ENCODE peak calls at places on chromosomes 11 and 22, in five cellular contexts. R, V, F, B and U are unnamed samples.

GRCh38 chr11:1053121-1053901 is 16.8 kb upstream of the MUC6 start:
- DNase-seq in R (peak; percentile 55), V (no peak), F (no peak), B (peak; percentile 34), U (no peak)

GRCh38 chr11:100734743-100735527 is 47.8 kb downstream of the ARHGAP42 start:
- DNase-seq in R (no peak), V (no peak), F (no peak), B (no peak), U (no peak)

GRCh38 chr22:33803371-33803770 is 116.9 kb downstream of the LARGE1 start:
- DNase-seq in R (no peak), V (peak; percentile 7), F (no peak), B (no peak), U (no peak)

GRCh38 chr11:109865558-109866186 is 227.5 kb upstream of the ZC3H12C start:
- DNase-seq in R (peak; percentile 15), V (peak; percentile 24), F (no peak), B (no peak), U (no peak)

GRCh38 chr11:134882671-134883318 is 470.8 kb upstream of the B3GAT1 start:
- DNase-seq in R (no peak), V (no peak), F (no peak), B (no peak), U (no peak)

GRCh38 chr11:94544582-94544831 is 786 bp downstream of the FUT4 start:
- DNase-seq in R (no peak), V (no peak), F (no peak), B (no peak), U (no peak)

GRCh38 chr11:34513674-34513995 is at the start of gene ELF5:
- DNase-seq in R (no peak), V (no peak), F (no peak), B (no peak), U (no peak)

GRCh38 chr22:49826603-49827306 is 918 bp downstream of the BRD1 start:
- DNase-seq in R (peak; percentile 66), V (no peak), F (no peak), B (peak; percentile 45), U (no peak)

GRCh38 chr11:10382518-10382917 is 72.5 kb upstream of the AMPD3 start:
- DNase-seq in R (no peak), V (peak; percentile 64), F (peak; percentile 63), B (peak; percentile 70), U (no peak)

GRCh38 chr11:28701760-28702449 is 593.7 kb downstream of the METTL15 start:
- DNase-seq in R (no peak), V (peak; percentile 85), F (peak; percentile 69), B (no peak), U (no peak)

GRCh38 chr11:120547871-120548681 is 36.5 kb downstream of the GRIK4 start:
- DNase-seq in R (peak; percentile 90), V (peak; percentile 44), F (peak; percentile 75), B (no peak), U (no peak)

GRCh38 chr11:11081786-11082185 is 223.9 kb upstream of the ZBED5 start:
- DNase-seq in R (no peak), V (no peak), F (no peak), B (no peak), U (no peak)

GRCh38 chr11:68938816-68939582 is 35.3 kb downstream of the IGHMBP2 start:
- DNase-seq in R (no peak), V (no peak), F (no peak), B (no peak), U (no peak)

GRCh38 chr11:2577071-2578005 is 122.5 kb downstream of the KCNQ1OT1 start:
- DNase-seq in R (peak; percentile 25), V (no peak), F (no peak), B (no peak), U (no peak)

GRCh38 chr11:65471410-65471762 is 27.5 kb upstream of the MALAT1 start:
- DNase-seq in R (peak; percentile 70), V (peak; percentile 91), F (no peak), B (peak; percentile 91), U (peak; percentile 78)

GRCh38 chr11:121743285-121743684 is 290.5 kb upstream of the SORL1-AS1 start:
- DNase-seq in R (no peak), V (no peak), F (no peak), B (no peak), U (no peak)

GRCh38 chr22:40094449-40094848 is 83.3 kb upstream of the TNRC6B start:
- DNase-seq in R (no peak), V (no peak), F (no peak), B (no peak), U (no peak)

GRCh38 chr11:117194267-117194666 is 4.9 kb upstream of the TAGLN start:
- DNase-seq in R (no peak), V (no peak), F (no peak), B (no peak), U (no peak)

GRCh38 chr11:117191680-117192400 is 7.3 kb upstream of the TAGLN start:
- DNase-seq in R (no peak), V (no peak), F (no peak), B (no peak), U (no peak)

GRCh38 chr11:117193130-117194020 is 5.8 kb upstream of the TAGLN start:
- DNase-seq in R (no peak), V (no peak), F (no peak), B (no peak), U (no peak)

GRCh38 chr11:117189941-117190544 is 9.1 kb upstream of the TAGLN start:
- DNase-seq in R (peak; percentile 13), V (no peak), F (no peak), B (no peak), U (no peak)

GRCh38 chr11:117192401-117192875 is 6.7 kb upstream of the TAGLN start:
- DNase-seq in R (peak; percentile 12), V (no peak), F (no peak), B (no peak), U (no peak)
- TF ChIP-seq REST in R (no peak), V (no peak), F (no peak), B (no peak), U (no peak)

DNA sequence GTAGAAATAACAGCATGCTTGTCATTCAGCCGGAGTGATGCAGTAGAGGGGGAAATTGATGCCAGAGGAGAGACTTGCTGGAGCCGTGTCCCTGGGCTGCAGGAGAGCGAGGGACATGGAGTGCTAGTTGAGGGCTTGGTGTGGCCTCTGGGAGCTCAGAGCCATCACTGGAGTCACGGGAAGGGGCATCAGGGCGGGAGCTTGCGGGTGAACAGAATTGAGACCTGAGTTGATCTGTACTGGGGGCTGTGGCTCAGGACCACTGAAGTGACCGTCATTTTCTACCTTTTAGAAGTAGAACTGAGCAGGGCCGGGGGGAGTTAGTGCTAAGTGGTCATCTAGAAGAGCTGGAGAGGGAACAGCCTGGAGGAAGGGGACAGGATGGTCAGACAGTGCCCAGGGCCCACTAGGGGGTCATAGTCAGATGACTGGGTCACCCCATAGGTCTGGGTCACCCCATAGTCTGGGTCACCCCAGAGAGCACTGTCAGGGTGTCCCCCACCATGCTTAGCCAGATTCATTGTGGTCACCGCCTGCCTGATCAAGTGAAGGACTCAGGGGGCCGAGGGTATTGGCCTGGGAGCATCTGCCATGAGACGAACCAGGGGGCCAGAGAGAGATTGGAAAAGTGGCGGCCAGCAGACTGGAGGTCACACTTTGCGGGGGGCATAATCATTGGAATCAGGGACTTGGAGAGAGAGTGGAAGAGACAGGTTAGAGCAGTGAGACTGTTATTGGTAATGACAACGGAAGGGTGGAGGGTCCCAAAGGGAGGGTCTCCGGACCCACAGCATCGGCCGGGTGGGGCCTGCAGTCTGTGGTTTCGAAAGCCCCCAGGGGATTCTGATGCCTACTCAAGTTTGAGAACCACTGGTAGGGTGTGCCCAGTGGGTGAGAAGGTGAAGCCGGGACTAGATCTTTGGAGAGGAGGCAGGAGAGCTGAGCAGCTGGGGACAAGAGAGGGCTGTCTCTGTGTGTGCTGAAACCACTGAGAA is 15.2 kb downstream of the RIBC2 start:
- DNase-seq in R (no peak), V (no peak), F (no peak), B (no peak), U (no peak)
- TF ChIP-seq REST in R (no peak), V (no peak), F (no peak), B (no peak), U (no peak)

GRCh38 chr11:71305041-71305440 is 52.7 kb upstream of the SHANK2 start:
- DNase-seq in R (no peak), V (no peak), F (no peak), B (no peak), U (no peak)

GRCh38 chr11:71304491-71304890 is 52.1 kb upstream of the SHANK2 start:
- DNase-seq in R (no peak), V (no peak), F (no peak), B (no peak), U (no peak)

GRCh38 chr11:71304045-71304444 is 51.7 kb upstream of the SHANK2 start:
- DNase-seq in R (no peak), V (no peak), F (no peak), B (no peak), U (no peak)

GRCh38 chr11:71307811-71308645 is 55.7 kb upstream of the SHANK2 start:
- DNase-seq in R (no peak), V (no peak), F (no peak), B (no peak), U (no peak)

DNA sequence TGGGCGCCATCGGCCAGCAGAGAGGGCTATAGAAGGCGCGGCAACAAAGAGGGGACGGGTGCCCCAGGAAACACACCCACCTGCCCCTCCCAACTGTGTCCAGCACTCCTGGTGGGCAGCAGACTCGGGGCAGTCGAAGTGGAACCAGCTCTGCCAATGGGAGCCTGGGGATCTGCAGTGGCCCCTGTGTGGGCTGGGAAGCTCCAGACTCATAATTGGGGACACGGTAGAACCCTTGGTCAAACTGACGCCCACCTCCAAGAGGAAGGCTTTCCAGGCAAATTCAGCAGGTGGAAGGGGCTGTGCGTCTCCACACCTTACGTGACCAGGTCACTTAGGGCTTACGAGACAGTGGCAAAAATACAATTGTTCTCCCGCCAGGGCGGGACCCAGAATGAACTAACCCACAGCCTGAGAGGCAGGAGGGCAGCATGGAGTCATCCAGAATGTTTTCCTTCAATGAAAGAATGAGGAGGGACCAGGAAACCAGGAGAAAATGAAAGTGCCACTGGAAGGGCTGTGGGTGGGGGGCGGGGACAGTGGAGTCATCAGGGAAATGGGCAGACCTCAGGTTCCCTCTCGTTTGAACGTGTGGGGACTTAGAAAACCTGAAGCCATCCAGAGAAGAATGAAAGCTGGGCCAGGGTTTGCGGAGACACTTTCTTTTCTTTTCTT is 53.2 kb upstream of the SHANK2 start:
- DNase-seq in R (no peak), V (no peak), F (no peak), B (no peak), U (no peak)
- TF ChIP-seq REST in R (no peak), V (no peak), F (no peak), B (no peak), U (no peak)

DNA sequence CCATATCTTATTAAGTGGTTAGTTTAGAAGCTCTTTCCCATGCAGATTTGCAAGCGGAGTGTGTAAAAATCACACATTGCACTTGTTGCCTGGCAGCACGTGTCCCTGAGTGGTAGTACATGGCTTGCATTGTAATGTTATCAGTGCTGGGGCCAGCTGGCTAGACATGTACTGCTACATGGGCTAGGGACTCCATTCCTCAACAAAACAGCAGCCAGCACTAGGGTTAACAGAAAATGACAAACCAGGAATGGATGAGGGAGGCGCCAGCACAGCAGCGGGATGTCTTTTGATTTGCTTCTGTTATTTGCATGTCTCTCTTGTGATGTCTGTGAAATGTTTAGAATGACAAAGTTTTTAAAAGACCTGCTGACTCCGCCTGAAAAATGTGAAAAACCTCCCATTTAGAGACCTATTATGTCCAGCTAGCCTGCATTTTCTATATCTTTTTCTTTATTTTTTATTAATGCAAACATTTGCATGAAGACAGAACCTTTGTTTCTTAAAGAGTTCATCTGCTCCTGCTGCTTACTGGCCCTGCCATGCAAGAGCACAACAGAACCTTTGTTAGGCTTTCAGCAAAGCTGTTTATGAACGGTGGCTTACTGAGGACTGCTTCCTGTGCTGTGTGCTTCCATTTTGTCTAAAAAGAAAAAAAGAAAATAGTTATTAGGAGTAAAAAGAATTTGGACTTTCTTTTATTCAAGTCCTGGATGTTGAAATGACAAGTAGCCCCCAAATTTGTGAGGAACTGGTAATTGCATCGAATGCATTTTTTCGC is 40.7 kb downstream of the CSTPP1 start:
- DNase-seq in R (no peak), V (no peak), F (no peak), B (no peak), U (no peak)
- TF ChIP-seq REST in R (no peak), V (no peak), F (no peak), B (no peak), U (no peak)

GRCh38 chr11:118415739-118416068 is 14.3 kb downstream of the ATP5MG start:
- DNase-seq in R (peak; percentile 68), V (peak; percentile 70), F (peak; percentile 33), B (peak; percentile 94), U (peak; percentile 65)
- TF ChIP-seq REST in R (peak; percentile 69), V (no peak), F (no peak), B (peak; percentile 63), U (no peak)